ENCODE peak calls at places on chromosomes 4 and X, in ten cellular contexts. K is endothelial cell, O is astrocyte of the spinal cord, N is sigmoid colon, P is left lung, H is left ventricle myocardium inferior, F is HFF-Myc, W is MM.1S, V is AG09319, T is dorsolateral prefrontal cortex. X is an unnamed sample.

GRCh38 chrX:64191281-64192010 is 14.1 kb downstream of the AMER1 start:
- DNase-seq in K (no peak), O (no peak), N (no peak), P (no peak), H (no peak), F (no peak), W (no peak), V (no peak), T (no peak), X (peak; percentile 81)

GRCh38 chrX:103248553-103248952 is 6.4 kb downstream of the TCEAL8 start:
- DNase-seq in K (no peak), O (peak; percentile 22), N (no peak), P (no peak), H (no peak), F (no peak), W (no peak), V (no peak), T (no peak), X (no peak)

GRCh38 chr4:71377561-71377960 is 38.7 kb downstream of the SLC4A4 start:
- DNase-seq in K (no peak), O (peak; percentile 78), N (no peak), P (no peak), H (no peak), F (peak; percentile 70), W (no peak), V (no peak), T (no peak), X (no peak)

GRCh38 chrX:131262738-131263679 is 26.1 kb downstream of the IGSF1 start:
- DNase-seq in K (peak; percentile 55), O (no peak), N (no peak), P (no peak), H (no peak), F (no peak), W (peak; percentile 54), V (no peak), T (no peak), X (no peak)

GRCh38 chr4:20253799-20254409 is 2.2 kb downstream of the SLIT2 start:
- DNase-seq in K (peak; percentile 30), O (peak; percentile 32), N (peak; percentile 75), P (peak; percentile 40), H (peak; percentile 33), F (no peak), W (no peak), V (no peak), T (no peak), X (peak; percentile 86)

GRCh38 chr4:128349921-128350320 is 62.3 kb upstream of the PGRMC2 start:
- DNase-seq in K (no peak), O (peak; percentile 80), N (no peak), P (no peak), H (no peak), F (peak; percentile 72), W (no peak), V (peak; percentile 70), T (no peak), X (no peak)

GRCh38 chrX:155027509-155028066 is 944 bp downstream of the FUNDC2 start:
- DNase-seq in K (no peak), O (peak; percentile 67), N (peak; percentile 67), P (no peak), H (no peak), F (no peak), W (peak; percentile 34), V (peak; percentile 29), T (no peak), X (no peak)

GRCh38 chr4:155564086-155564485 is 102.6 kb upstream of the GUCY1A1 start:
- DNase-seq in K (no peak), O (no peak), N (no peak), P (no peak), H (no peak), F (no peak), W (no peak), V (no peak), T (no peak), X (no peak)

GRCh38 chrX:51837926-51838325 is 55.5 kb upstream of the MAGED1 start:
- DNase-seq in K (no peak), O (peak; percentile 48), N (peak; percentile 70), P (no peak), H (peak; percentile 48), F (peak; percentile 43), W (no peak), V (peak; percentile 20), T (no peak), X (no peak)

GRCh38 chr4:85113706-85114105 is 147.2 kb upstream of the WDFY3 start:
- DNase-seq in K (no peak), O (peak; percentile 8), N (no peak), P (no peak), H (no peak), F (no peak), W (no peak), V (no peak), T (no peak), X (no peak)

GRCh38 chr4:154120690-154121089 is 331.8 kb upstream of the SFRP2 start:
- DNase-seq in K (no peak), O (no peak), N (no peak), P (no peak), H (no peak), F (no peak), W (no peak), V (no peak), T (no peak), X (no peak)
- TF ChIP-seq CTCF in K (no peak), O (no peak), N (no peak), P (no peak), H (no peak), F (no peak), W (no peak), V (no peak), T (no peak), X (no peak)

GRCh38 chrX:80282535-80282934 is 137.7 kb upstream of the TENT5D start:
- DNase-seq in K (no peak), O (peak; percentile 0), N (no peak), P (no peak), H (no peak), F (no peak), W (no peak), V (no peak), T (no peak), X (no peak)
- TF ChIP-seq CTCF in K (peak; percentile 70), O (peak; percentile 18), N (no peak), P (no peak), H (no peak), F (no peak), W (peak; percentile 21), V (peak; percentile 25), T (peak; percentile 49), X (peak; percentile 43)

GRCh38 chrX:115559672-115560071 is 1.3 kb upstream of the PLS3 start:
- DNase-seq in K (no peak), O (no peak), N (no peak), P (no peak), H (no peak), F (no peak), W (no peak), V (no peak), T (no peak), X (no peak)
- TF ChIP-seq CTCF in K (no peak), O (no peak), N (no peak), P (no peak), H (no peak), F (no peak), W (no peak), V (no peak), T (no peak), X (no peak)

GRCh38 chrX:151384807-151385206 is 12.2 kb upstream of the VMA21 start:
- DNase-seq in K (no peak), O (peak; percentile 8), N (no peak), P (no peak), H (no peak), F (no peak), W (no peak), V (no peak), T (no peak), X (no peak)
- TF ChIP-seq CTCF in K (no peak), O (no peak), N (no peak), P (no peak), H (no peak), F (no peak), W (no peak), V (no peak), T (no peak), X (no peak)

DNA sequence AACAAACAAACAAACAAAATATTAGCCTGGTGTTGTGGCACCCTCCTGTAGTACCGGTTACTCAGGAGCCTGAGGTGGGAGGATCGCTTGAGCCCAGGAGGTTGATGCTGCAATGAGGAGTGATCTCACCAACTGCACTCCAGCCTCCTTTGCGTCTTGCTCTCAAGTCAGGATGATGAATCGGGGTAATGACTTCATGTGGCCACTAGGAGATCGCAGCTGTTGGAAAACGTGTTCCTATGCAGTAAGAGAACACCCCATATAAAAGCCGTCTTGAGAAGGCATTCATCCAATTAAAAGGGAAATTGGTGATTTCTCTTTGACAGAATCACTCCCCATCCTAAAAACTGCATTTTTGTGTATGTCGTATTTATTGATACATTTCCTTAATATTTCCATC is 6.9 kb downstream of the CCNB3 start:
- DNase-seq in K (peak; percentile 6), O (no peak), N (no peak), P (no peak), H (no peak), F (no peak), W (no peak), V (no peak), T (no peak), X (no peak)
- TF ChIP-seq CTCF in K (peak; percentile 41), O (peak; percentile 19), N (no peak), P (peak; percentile 11), H (peak; percentile 30), F (peak; percentile 24), W (no peak), V (peak; percentile 15), T (no peak), X (no peak)

X was measured in osteocyte.